ENCODE peak calls at places on chromosomes 3 and 15, in four cellular contexts. One of them, this sample, is unnamed.

GRCh38 chr3:64048631-64049061 is 25.4 kb upstream of the PSMD6 start:
- DNase-seq in endothelial cell: no peak
- DNase-seq in cardiac fibroblast: peak
- DNase-seq in activated B cell treated with CpG ODN at 0.5 μM for 24 hours: no peak
- DNase-seq in this sample: no peak

GRCh38 chr3:190696777-190697501 is 165.6 kb downstream of the GMNC start:
- DNase-seq in endothelial cell: peak
- DNase-seq in activated B cell treated with CpG ODN at 0.5 μM for 24 hours: no peak
- DNase-seq in cardiac fibroblast: peak
- DNase-seq in this sample: no peak

GRCh38 chr15:47184405-47185221 is 532.7 kb upstream of the SEMA6D start:
- DNase-seq in endothelial cell: peak
- DNase-seq in cardiac fibroblast: peak
- DNase-seq in activated B cell treated with CpG ODN at 0.5 μM for 24 hours: no peak
- DNase-seq in this sample: no peak

GRCh38 chr15:41417812-41418211 is 917 bp downstream of the RTF1 start:
- DNase-seq in cardiac fibroblast: peak
- DNase-seq in endothelial cell: no peak
- DNase-seq in activated B cell treated with CpG ODN at 0.5 μM for 24 hours: no peak
- DNase-seq in this sample: no peak

GRCh38 chr15:61169904-61170695 is 59.0 kb downstream of the RORA start:
- DNase-seq in activated B cell treated with CpG ODN at 0.5 μM for 24 hours: no peak
- DNase-seq in cardiac fibroblast: no peak
- DNase-seq in endothelial cell: no peak
- DNase-seq in this sample: no peak

GRCh38 chr3:171790898-171791694 is 19.2 kb downstream of the PLD1 start:
- DNase-seq in cardiac fibroblast: peak
- DNase-seq in activated B cell treated with CpG ODN at 0.5 μM for 24 hours: no peak
- DNase-seq in endothelial cell: no peak
- DNase-seq in this sample: no peak

GRCh38 chr3:21718161-21718765 is 32.7 kb downstream of the ZNF385D start:
- DNase-seq in cardiac fibroblast: peak
- DNase-seq in activated B cell treated with CpG ODN at 0.5 μM for 24 hours: no peak
- DNase-seq in endothelial cell: no peak
- DNase-seq in this sample: no peak

GRCh38 chr15:64536244-64536836 is 76.0 kb downstream of the ZNF609 start:
- DNase-seq in activated B cell treated with CpG ODN at 0.5 μM for 24 hours: no peak
- DNase-seq in cardiac fibroblast: peak
- DNase-seq in endothelial cell: no peak
- DNase-seq in this sample: no peak

GRCh38 chr3:42515391-42515916 is 13.0 kb downstream of the VIPR1 start:
- DNase-seq in activated B cell treated with CpG ODN at 0.5 μM for 24 hours: no peak
- DNase-seq in endothelial cell: no peak
- DNase-seq in cardiac fibroblast: no peak
- DNase-seq in this sample: no peak

GRCh38 chr15:36724901-36725300 is 145.5 kb downstream of the CDIN1 start:
- DNase-seq in activated B cell treated with CpG ODN at 0.5 μM for 24 hours: no peak
- DNase-seq in endothelial cell: no peak
- DNase-seq in cardiac fibroblast: no peak
- DNase-seq in this sample: no peak

DNA sequence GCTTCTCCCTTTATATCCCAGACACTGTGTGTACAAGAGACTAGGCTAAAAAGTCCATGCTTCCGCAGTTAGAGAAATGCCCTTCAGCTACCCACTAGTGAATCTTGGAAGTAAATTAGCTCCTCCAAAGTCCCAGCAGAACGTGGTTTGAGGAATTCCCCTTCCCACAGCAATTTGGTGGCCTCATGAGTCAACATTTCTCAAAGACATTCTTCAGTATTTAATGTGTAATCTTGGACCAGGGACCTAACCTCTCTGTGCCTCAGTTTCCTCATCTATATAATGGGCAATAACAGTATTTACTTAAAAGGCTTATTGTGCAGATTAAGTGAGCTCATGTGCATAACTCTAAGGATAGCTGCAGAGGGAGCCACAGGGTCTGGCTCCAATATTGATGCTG is 92.2 kb downstream of the OXNAD1 start:
- DNase-seq in activated B cell treated with CpG ODN at 0.5 μM for 24 hours: no peak
- DNase-seq in endothelial cell: no peak
- DNase-seq in cardiac fibroblast: no peak
- DNase-seq in this sample: no peak
- TF ChIP-seq CTCF in activated B cell treated with CpG ODN at 0.5 μM for 24 hours: no peak
- TF ChIP-seq CTCF in endothelial cell: no peak
- TF ChIP-seq CTCF in cardiac fibroblast: no peak
- TF ChIP-seq CTCF in this sample: no peak

GRCh38 chr3:140427786-140428185 is 250.1 kb upstream of the TRIM42 start:
- DNase-seq in endothelial cell: no peak
- DNase-seq in activated B cell treated with CpG ODN at 0.5 μM for 24 hours: no peak
- DNase-seq in cardiac fibroblast: no peak
- DNase-seq in this sample: no peak
- TF ChIP-seq CTCF in endothelial cell: no peak
- TF ChIP-seq CTCF in activated B cell treated with CpG ODN at 0.5 μM for 24 hours: no peak
- TF ChIP-seq CTCF in cardiac fibroblast: no peak
- TF ChIP-seq CTCF in this sample: no peak

GRCh38 chr3:150790621-150791020 is 27.7 kb upstream of the SIAH2 start:
- DNase-seq in activated B cell treated with CpG ODN at 0.5 μM for 24 hours: no peak
- DNase-seq in endothelial cell: no peak
- DNase-seq in cardiac fibroblast: no peak
- DNase-seq in this sample: no peak
- TF ChIP-seq CTCF in activated B cell treated with CpG ODN at 0.5 μM for 24 hours: no peak
- TF ChIP-seq CTCF in endothelial cell: no peak
- TF ChIP-seq CTCF in cardiac fibroblast: no peak
- TF ChIP-seq CTCF in this sample: no peak

DNA sequence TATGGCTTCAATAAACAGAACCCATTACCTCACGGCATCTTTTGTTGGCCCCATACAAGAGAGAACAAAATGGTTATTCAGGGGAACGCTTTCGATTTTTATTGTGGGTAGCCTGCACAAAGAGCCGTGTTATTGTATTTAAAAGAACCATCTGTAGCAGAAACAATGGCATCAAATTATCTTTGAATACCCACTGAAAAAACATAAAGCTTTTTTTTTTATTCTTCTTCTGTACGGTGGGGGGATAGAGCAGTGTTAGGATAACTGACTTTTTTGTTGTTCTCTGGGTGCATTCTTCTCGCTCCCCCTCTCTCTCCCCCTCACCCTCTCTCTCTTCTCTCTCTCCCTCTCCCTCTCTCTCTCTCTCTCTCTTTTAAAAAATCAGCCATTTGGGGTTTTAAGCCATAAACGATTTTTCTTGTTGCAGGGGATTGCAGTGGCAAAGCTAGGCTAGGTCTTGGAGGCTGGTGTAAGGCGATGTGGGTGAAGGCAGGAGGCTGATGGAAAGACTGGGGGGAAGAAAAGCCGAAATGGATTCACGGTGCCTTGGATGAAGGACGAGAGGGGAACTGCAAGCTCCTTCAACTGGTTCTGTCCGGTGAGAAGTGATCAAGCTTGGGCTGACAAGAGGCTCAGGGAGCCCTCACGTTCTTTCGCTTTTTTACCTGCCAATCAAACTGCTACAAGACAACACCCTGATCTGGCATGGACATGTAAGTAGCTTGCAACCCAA is 12.4 kb upstream of the SOX2 start:
- DNase-seq in endothelial cell: no peak
- DNase-seq in activated B cell treated with CpG ODN at 0.5 μM for 24 hours: no peak
- DNase-seq in cardiac fibroblast: no peak
- DNase-seq in this sample: no peak
- TF ChIP-seq CTCF in endothelial cell: no peak
- TF ChIP-seq CTCF in activated B cell treated with CpG ODN at 0.5 μM for 24 hours: no peak
- TF ChIP-seq CTCF in cardiac fibroblast: no peak
- TF ChIP-seq CTCF in this sample: no peak

GRCh38 chr3:44861412-44862220 is at the start of gene TMEM42:
- DNase-seq in activated B cell treated with CpG ODN at 0.5 μM for 24 hours: peak
- DNase-seq in endothelial cell: peak
- DNase-seq in cardiac fibroblast: peak
- DNase-seq in this sample: peak
- TF ChIP-seq CTCF in activated B cell treated with CpG ODN at 0.5 μM for 24 hours: no peak
- TF ChIP-seq CTCF in endothelial cell: no peak
- TF ChIP-seq CTCF in cardiac fibroblast: peak
- TF ChIP-seq CTCF in this sample: no peak

DNA sequence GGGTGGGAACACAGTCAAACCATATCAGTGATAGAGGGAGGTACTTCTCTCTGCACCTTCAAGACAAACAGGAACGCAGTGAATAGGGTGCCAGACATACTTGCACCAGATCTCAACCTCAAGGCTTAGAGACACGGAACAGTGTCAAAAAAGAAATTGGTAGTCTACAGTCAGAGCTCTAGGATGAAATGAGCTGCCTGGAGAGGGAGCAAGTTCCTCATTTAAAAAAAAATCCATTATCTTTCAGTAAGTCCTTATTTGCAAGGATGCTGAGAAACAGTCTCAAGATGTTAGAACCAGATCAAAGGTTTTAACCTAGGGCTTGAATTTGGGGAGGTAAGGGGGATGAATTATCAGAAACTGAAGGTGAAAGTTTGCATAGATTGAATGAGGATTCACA is 20.2 kb upstream of the LMCD1 start:
- DNase-seq in activated B cell treated with CpG ODN at 0.5 μM for 24 hours: no peak
- DNase-seq in cardiac fibroblast: peak
- DNase-seq in endothelial cell: no peak
- DNase-seq in this sample: no peak
- TF ChIP-seq CTCF in activated B cell treated with CpG ODN at 0.5 μM for 24 hours: no peak
- TF ChIP-seq CTCF in cardiac fibroblast: no peak
- TF ChIP-seq CTCF in endothelial cell: no peak
- TF ChIP-seq CTCF in this sample: no peak

This sample was measured in CD14-positive monocyte.